ENCODE peak calls at places on chromosomes 7 and 10, in eight cellular contexts. A is AG04449, L is psoas muscle, T is lower leg skin, O is fibroblast of lung, P is fibroblast of mammary gland, U is SK-N-SH, E is gastrocnemius medialis. M is an unnamed sample.

GRCh38 chr10:74234569-74234968 is 83.5 kb downstream of the ADK start:
- DNase-seq in E (no peak), U (no peak), A (no peak), T (no peak), P (peak; percentile 35), O (peak; percentile 53), L (no peak), M (no peak)

GRCh38 chr7:50960621-50961310 is 178.1 kb upstream of the GRB10 start:
- DNase-seq in A (no peak), P (no peak), E (no peak), L (no peak), U (no peak), T (no peak), O (no peak), M (no peak)

GRCh38 chr7:69219381-69219780 is 378.9 kb upstream of the AUTS2 start:
- DNase-seq in P (no peak), E (no peak), L (no peak), T (no peak), O (no peak), A (no peak), U (no peak), M (no peak)

GRCh38 chr7:1708640-1709249 is 38.7 kb downstream of the ELFN1 start:
- DNase-seq in A (no peak), O (no peak), P (no peak), U (peak; percentile 58), E (no peak), L (no peak), T (no peak), M (no peak)

GRCh38 chr10:29648983-29649268 is 14.2 kb upstream of the SVIL start:
- DNase-seq in U (no peak), A (no peak), P (peak; percentile 88), T (no peak), O (peak; percentile 63), E (no peak), L (no peak), M (no peak)

GRCh38 chr7:73716318-73716890 is 3.1 kb downstream of the STX1A start:
- DNase-seq in P (peak; percentile 19), O (no peak), U (no peak), E (no peak), A (no peak), T (no peak), L (no peak), M (no peak)

GRCh38 chr7:92057375-92057774 is 76.9 kb downstream of the CYP51A1 start:
- DNase-seq in T (no peak), P (no peak), A (no peak), O (no peak), E (no peak), U (no peak), L (no peak), M (peak; percentile 93)

GRCh38 chr7:106538638-106539037 is 122.3 kb downstream of the CCDC71L start:
- DNase-seq in A (no peak), E (no peak), U (no peak), L (no peak), P (no peak), O (no peak), T (no peak), M (no peak)

GRCh38 chr10:62655337-62655994 is 149.1 kb upstream of the ADO start:
- DNase-seq in O (no peak), E (no peak), U (no peak), A (no peak), L (no peak), P (no peak), T (no peak), M (no peak)

GRCh38 chr7:128177768-128178550 is 63.1 kb upstream of the LEP start:
- DNase-seq in U (no peak), T (no peak), A (no peak), O (no peak), P (no peak), E (no peak), L (no peak), M (no peak)

GRCh38 chr10:7311256-7312178 is 99.3 kb downstream of the SFMBT2 start:
- DNase-seq in T (no peak), E (no peak), A (no peak), P (peak; percentile 21), U (no peak), L (no peak), O (no peak), M (no peak)

GRCh38 chr7:16708980-16709379 is 44.6 kb upstream of the TSPAN13 start:
- DNase-seq in T (no peak), O (peak; percentile 86), U (no peak), E (peak; percentile 21), A (peak; percentile 98), P (peak; percentile 98), L (peak; percentile 17), M (no peak)

GRCh38 chr10:102537367-102537766 is 33.6 kb downstream of the SUFU start:
- DNase-seq in O (no peak), P (no peak), A (no peak), E (no peak), T (no peak), L (no peak), U (no peak), M (no peak)

GRCh38 chr10:104028146-104028545 is 57.5 kb downstream of the COL17A1 start:
- DNase-seq in A (no peak), U (peak; percentile 43), T (no peak), L (no peak), O (peak; percentile 31), P (peak; percentile 49), E (no peak), M (no peak)

GRCh38 chr10:64636461-64636860 is 1115.3 kb downstream of the REEP3 start:
- DNase-seq in E (no peak), P (no peak), O (no peak), T (no peak), L (no peak), U (no peak), A (no peak), M (no peak)

GRCh38 chr7:98981701-98982100 is 103.4 kb downstream of the TRRAP start:
- DNase-seq in L (no peak), T (no peak), P (no peak), U (no peak), E (no peak), O (no peak), A (no peak), M (no peak)

DNA sequence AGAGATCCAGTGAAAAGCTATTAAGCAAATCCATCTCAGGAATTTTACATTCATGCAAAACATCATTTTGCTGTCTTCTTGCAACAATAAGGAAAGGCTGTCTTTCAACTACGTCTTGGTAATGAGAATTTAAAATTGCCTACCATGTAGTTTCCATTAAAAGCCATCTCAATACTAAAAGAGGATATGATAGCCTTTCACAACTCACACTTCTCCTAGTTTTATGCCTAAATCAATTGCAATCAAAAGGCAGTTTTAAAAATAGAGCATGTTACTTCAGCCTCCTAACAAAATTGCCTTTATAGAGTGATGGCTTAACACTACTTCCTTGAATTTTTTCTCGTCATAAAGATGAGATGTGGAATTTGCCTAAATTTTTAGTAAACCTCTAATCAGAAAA is 22.6 kb downstream of the MACC1 start:
- DNase-seq in U (no peak), A (no peak), E (no peak), P (no peak), O (no peak), T (no peak), L (no peak), M (no peak)
- H3K4me3 ChIP-seq in U (no peak overlapping the region), A (no peak overlapping the region), E (no peak overlapping the region), P (no peak overlapping the region), O (no peak overlapping the region), T (no peak overlapping the region), L (no peak overlapping the region), M (no peak overlapping the region)

GRCh38 chr10:14093735-14094484 is 236.8 kb downstream of the FRMD4A start:
- DNase-seq in L (no peak), E (no peak), P (peak; percentile 58), T (no peak), O (peak; percentile 70), A (no peak), U (peak; percentile 52), M (peak; percentile 7)
- TF ChIP-seq CTCF in L (peak; percentile 30), E (peak; percentile 24), P (peak; percentile 71), T (no peak), O (peak; percentile 69), A (peak; percentile 38), U (peak; percentile 71), M (peak; percentile 69)

GRCh38 chr7:138245682-138246081 is 169.4 kb downstream of the AKR1D1 start:
- DNase-seq in U (no peak), T (no peak), E (no peak), L (no peak), A (no peak), O (peak; percentile 30), P (no peak), M (no peak)

GRCh38 chr7:138243430-138243829 is 167.2 kb downstream of the AKR1D1 start:
- DNase-seq in P (no peak), T (no peak), O (no peak), E (no peak), A (no peak), L (no peak), U (no peak), M (peak; percentile 31)

GRCh38 chr7:138246391-138246790 is 170.1 kb downstream of the AKR1D1 start:
- DNase-seq in P (no peak), L (no peak), U (no peak), E (no peak), A (no peak), T (no peak), O (no peak), M (no peak)

GRCh38 chr7:138245216-138245615 is 169.0 kb downstream of the AKR1D1 start:
- DNase-seq in O (no peak), L (no peak), P (no peak), E (no peak), T (no peak), U (no peak), A (no peak), M (no peak)

GRCh38 chr7:138244606-138245005 is 168.3 kb downstream of the AKR1D1 start:
- DNase-seq in A (no peak), T (no peak), L (no peak), E (no peak), P (no peak), U (no peak), O (no peak), M (no peak)
- H3K4me3 ChIP-seq in A (no peak overlapping the region), T (no peak overlapping the region), L (no peak overlapping the region), E (no peak overlapping the region), P (no peak overlapping the region), U (no peak overlapping the region), O (no peak overlapping the region), M (no peak overlapping the region)

DNA sequence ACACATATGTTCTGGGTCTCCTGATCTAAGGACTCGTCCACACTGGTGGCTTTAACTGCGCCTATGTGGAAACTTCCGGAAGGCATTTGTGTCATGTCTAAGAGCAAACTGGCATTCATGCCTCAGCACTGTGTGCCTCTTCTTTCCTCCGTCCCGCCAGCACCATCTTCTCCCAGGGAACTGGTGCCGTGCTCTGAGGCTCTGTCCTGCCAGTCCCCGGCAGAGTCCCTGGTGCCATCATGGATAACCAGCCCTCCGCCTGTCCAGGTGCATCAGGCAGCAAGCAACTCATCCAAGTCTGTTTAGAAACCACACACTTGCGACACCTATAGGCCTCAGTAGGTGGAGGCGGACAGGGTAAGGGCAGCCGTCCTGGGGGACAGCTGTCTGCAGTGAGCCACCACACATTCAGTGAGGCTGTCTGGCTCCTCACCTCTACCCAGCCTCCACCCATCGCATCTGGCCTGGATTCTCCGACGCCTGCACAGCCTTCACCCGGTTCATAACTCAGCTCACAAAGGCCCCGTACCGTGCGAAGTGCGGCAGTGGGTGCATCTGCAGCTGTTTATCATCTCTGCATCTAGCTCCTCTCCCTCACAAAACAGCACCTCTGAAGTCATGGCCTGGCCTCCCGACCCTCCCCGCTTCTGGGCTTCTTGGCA is 162.7 kb downstream of the DIP2C start:
- DNase-seq in L (no peak), E (no peak), O (no peak), U (no peak), T (no peak), P (no peak), A (no peak), M (no peak)
- TF ChIP-seq CTCF in L (no peak), E (no peak), O (peak; percentile 1), U (no peak), T (no peak), P (no peak), A (no peak), M (no peak)

M was measured in LNCaP clone FGC.